ENCODE peak calls at places on chromosomes 13 and 19, in four cellular contexts. Y is mammary epithelial cell, G is neuronal stem cell, Z is GM23248. O is an unnamed sample. For H3K27me3, the result is how much of the 10 kb centered on the place peaks cover.

GRCh38 chr19:18098891-18099622 is 1.5 kb downstream of the MAST3 start:
- DNase-seq in Y (no peak), G (no peak), Z (peak), O (no peak)

GRCh38 chr13:37595162-37595561 is 3.4 kb downstream of the POSTN start:
- DNase-seq in Y (peak), G (no peak), Z (peak), O (peak)

GRCh38 chr19:32858559-32858958 is 11.0 kb downstream of the SLC7A9 start:
- DNase-seq in Y (no peak), G (no peak), Z (no peak), O (no peak)

GRCh38 chr13:28705734-28706133 is 13.0 kb downstream of the SLC46A3 start:
- DNase-seq in Y (no peak), G (no peak), Z (peak), O (no peak)

GRCh38 chr13:50386527-50387123 is 371.4 kb downstream of the KCNRG start:
- DNase-seq in Y (no peak), G (peak), Z (peak), O (peak)

GRCh38 chr13:42968906-42969305 is 23.1 kb downstream of the EPSTI1 start:
- DNase-seq in Y (no peak), G (no peak), Z (no peak), O (no peak)

GRCh38 chr19:10620786-10621185 is 4.6 kb upstream of the SLC44A2 start:
- DNase-seq in Y (no peak), G (no peak), Z (no peak), O (no peak)

GRCh38 chr19:2783781-2784145 is 690 bp upstream of the SGTA start:
- DNase-seq in Y (no peak), G (no peak), Z (no peak), O (no peak)

GRCh38 chr13:99949657-99950413 is 21.7 kb downstream of the ZIC5 start:
- DNase-seq in Y (no peak), G (no peak), Z (no peak), O (no peak)

GRCh38 chr13:84607614-84608013 is 725.3 kb upstream of the SLITRK1 start:
- DNase-seq in Y (peak), G (no peak), Z (peak), O (peak)

GRCh38 chr13:100789481-100789880 is 114.9 kb upstream of the TMTC4 start:
- DNase-seq in Y (peak), G (no peak), Z (peak), O (peak)

GRCh38 chr19:17681505-17682125 is 6.5 kb downstream of the UNC13A start:
- DNase-seq in Y (no peak), G (no peak), Z (peak), O (peak)

GRCh38 chr13:76795701-76796695 is 90.2 kb downstream of the KCTD12 start:
- DNase-seq in Y (no peak), G (no peak), Z (no peak), O (peak)

GRCh38 chr19:5519076-5519475 is 48.7 kb downstream of the TINCR start:
- DNase-seq in Y (no peak), G (no peak), Z (no peak), O (no peak)

GRCh38 chr19:5522106-5522505 is 45.6 kb downstream of the TINCR start:
- DNase-seq in Y (no peak), G (no peak), Z (no peak), O (no peak)

GRCh38 chr19:5515737-5516136 is 52.0 kb downstream of the TINCR start:
- DNase-seq in Y (no peak), G (no peak), Z (no peak), O (no peak)

GRCh38 chr19:5520501-5520900 is 47.3 kb downstream of the TINCR start:
- DNase-seq in Y (no peak), G (no peak), Z (no peak), O (no peak)
- H3K27me3 ChIP-seq in Y (under half), G (under half), Z (under half), O (under half)

GRCh38 chr13:47396915-47397314 is 500.1 kb upstream of the HTR2A start:
- DNase-seq in Y (no peak), G (no peak), Z (no peak), O (no peak)
- H3K27ac ChIP-seq in Y (no peak), G (no peak), Z (no peak), O (no peak)

GRCh38 chr19:1777149-1777548 is 23.8 kb downstream of the ONECUT3 start:
- DNase-seq in Y (no peak), G (no peak), Z (no peak), O (no peak)
- H3K27me3 ChIP-seq in Y (under half), G (under half), Z (half or more), O (half or more)

DNA sequence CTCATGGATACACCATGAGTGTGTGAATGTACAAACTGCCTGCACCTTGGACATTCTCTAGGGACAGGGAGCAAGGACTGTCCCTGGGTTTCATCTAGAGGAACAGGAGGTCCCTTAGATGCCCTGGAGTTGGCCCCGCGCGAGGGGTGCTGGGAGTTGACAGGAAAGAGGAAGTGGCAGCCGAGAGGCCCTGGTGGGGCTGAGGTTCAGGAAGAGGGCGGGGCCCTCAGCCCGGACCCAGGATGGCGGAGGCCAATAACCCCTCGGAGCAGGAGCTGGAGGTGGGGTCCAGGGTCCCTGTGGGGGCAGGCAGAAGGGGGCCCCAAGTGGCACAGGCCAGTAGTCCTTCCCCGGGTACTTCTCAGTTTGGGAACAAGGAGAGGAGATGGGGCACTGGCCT is 6.9 kb downstream of the PKN1 start:
- DNase-seq in Y (no peak), G (no peak), Z (no peak), O (no peak)
- H3K27ac ChIP-seq in Y (no peak), G (no peak), Z (no peak), O (peak)

GRCh38 chr13:112951674-112952371 is 17.2 kb upstream of the MCF2L start:
- DNase-seq in Y (no peak), G (no peak), Z (no peak), O (no peak)
- H3K27me3 ChIP-seq in Y (under half), G (under half), Z (half or more), O (under half)

GRCh38 chr13:75360170-75360569 is 121.8 kb downstream of the TBC1D4 start:
- DNase-seq in Y (no peak), G (no peak), Z (no peak), O (no peak)
- H3K27ac ChIP-seq in Y (no peak), G (no peak), Z (no peak), O (no peak)

GRCh38 chr19:55940306-55940705 is 7.3 kb upstream of the NLRP8 start:
- DNase-seq in Y (no peak), G (no peak), Z (no peak), O (no peak)

GRCh38 chr19:55935206-55935605 is 3.1 kb upstream of the NLRP13 start:
- DNase-seq in Y (no peak), G (no peak), Z (no peak), O (no peak)

DNA sequence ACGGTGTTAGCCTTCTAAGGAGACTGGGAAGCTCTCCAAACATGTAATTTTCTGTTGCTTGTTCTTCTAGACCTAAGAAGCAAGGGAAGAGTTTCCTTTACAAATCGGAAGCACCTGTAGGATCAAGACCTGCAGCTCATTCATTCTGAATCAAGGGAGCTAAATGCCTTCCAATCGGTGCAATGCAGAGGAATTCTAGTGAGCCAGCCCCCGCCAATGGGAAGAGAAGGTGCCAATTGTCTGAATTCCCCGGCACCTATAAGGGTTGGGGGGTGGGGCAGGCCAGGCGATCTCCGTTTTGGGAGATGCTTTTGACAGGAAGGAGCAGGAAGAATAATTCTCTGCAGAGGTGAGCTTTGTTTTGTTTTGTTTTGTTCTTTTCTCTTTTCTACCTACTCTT is 7.1 kb upstream of the NLRP13 start:
- DNase-seq in Y (no peak), G (no peak), Z (no peak), O (no peak)
- H3K27me3 ChIP-seq in Y (under half), G (under half), Z (under half), O (under half)

GRCh38 chr13:102698649-102698980 is 3.8 kb upstream of the METTL21C start:
- DNase-seq in Y (no peak), G (no peak), Z (no peak), O (no peak)
- H3K27ac ChIP-seq in Y (no peak), G (no peak), Z (no peak), O (no peak)

DNA sequence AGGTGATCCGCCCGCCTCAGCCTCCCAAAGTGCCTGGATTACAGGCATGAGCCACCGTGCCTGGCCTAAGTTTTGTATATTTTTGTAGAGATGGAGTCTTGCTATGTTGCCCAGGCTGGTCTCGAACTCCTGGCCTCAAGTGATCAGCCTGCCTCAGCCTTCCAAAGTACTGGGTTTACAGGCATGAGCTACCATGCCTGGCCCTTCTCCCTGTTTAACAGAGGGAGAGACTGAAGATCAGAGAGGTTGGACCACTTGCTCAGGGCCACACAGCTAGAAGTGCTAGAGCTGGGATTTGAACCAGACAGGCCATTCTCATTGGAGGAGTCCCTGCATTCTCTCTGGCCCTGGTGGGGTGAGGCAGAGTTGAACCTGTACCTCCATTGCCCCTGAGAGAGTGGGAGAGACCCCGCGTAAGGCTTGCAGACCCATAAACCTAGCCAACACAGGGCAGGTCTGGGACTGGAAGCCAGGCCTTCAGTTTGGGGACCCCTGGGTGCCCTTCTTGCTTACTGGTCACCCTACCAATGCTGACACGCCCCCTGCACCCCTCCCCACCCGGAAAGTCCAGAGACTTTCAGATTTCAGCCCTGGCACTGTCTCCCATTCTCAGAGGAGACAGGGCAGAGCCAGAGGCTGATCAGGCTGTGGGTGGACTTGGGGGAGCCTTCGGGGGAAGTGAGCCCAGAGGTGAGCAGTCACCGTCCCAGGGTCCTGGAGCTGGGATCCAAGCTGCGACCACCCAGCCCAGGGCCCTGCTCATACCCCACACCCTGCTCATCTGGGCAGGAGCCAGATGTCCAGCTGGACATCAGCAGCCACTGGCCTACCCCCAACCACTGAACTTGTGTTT is 13.3 kb downstream of the TTYH1 start:
- DNase-seq in Y (no peak), G (no peak), Z (no peak), O (no peak)
- H3K27me3 ChIP-seq in Y (under half), G (under half), Z (under half), O (under half)

GRCh38 chr13:65914707-65915106 is 1315.4 kb downstream of the PCDH9 start:
- DNase-seq in Y (no peak), G (no peak), Z (peak), O (peak)
- H3K27ac ChIP-seq in Y (peak), G (no peak), Z (no peak), O (peak)